ENCODE peak calls at places on chromosomes 16 and 17, in nine cellular contexts. One of them, this sample, is unnamed.

GRCh38 chr17:80866050-80866793 is 125.4 kb upstream of the CHMP6 start:
- DNase-seq in SK-N-SH: peak
- DNase-seq in A549: peak
- DNase-seq in GM12878: peak
- DNase-seq in Panc1: peak
- DNase-seq in GM23338: peak
- DNase-seq in HepG2: peak
- DNase-seq in HL-60: peak
- DNase-seq in K562: peak
- DNase-seq in this sample: peak

GRCh38 chr16:87929986-87930385 is 6.3 kb downstream of the CA5A start:
- DNase-seq in GM23338: no peak
- DNase-seq in HL-60: no peak
- DNase-seq in Panc1: no peak
- DNase-seq in GM12878: no peak
- DNase-seq in A549: no peak
- DNase-seq in SK-N-SH: no peak
- DNase-seq in K562: no peak
- DNase-seq in HepG2: no peak
- DNase-seq in this sample: no peak

GRCh38 chr17:68288804-68289203 is 2.1 kb downstream of the SLC16A6 start:
- DNase-seq in GM23338: peak
- DNase-seq in HepG2: no peak
- DNase-seq in Panc1: no peak
- DNase-seq in HL-60: peak
- DNase-seq in K562: peak
- DNase-seq in GM12878: no peak
- DNase-seq in A549: no peak
- DNase-seq in SK-N-SH: no peak
- DNase-seq in this sample: no peak

GRCh38 chr17:56110463-56111138 is 42.7 kb upstream of the ANKFN1 start:
- DNase-seq in K562: no peak
- DNase-seq in A549: no peak
- DNase-seq in SK-N-SH: no peak
- DNase-seq in GM12878: no peak
- DNase-seq in HepG2: no peak
- DNase-seq in Panc1: no peak
- DNase-seq in GM23338: no peak
- DNase-seq in HL-60: no peak
- DNase-seq in this sample: no peak

GRCh38 chr16:87534030-87534653 is 41.3 kb upstream of the ZCCHC14 start:
- DNase-seq in A549: no peak
- DNase-seq in K562: no peak
- DNase-seq in GM23338: no peak
- DNase-seq in SK-N-SH: no peak
- DNase-seq in Panc1: no peak
- DNase-seq in HepG2: no peak
- DNase-seq in HL-60: no peak
- DNase-seq in GM12878: no peak
- DNase-seq in this sample: no peak

GRCh38 chr17:33292184-33292980 is 713 bp downstream of the ASIC2 start:
- DNase-seq in Panc1: no peak
- DNase-seq in GM12878: no peak
- DNase-seq in HL-60: no peak
- DNase-seq in A549: peak
- DNase-seq in SK-N-SH: peak
- DNase-seq in K562: peak
- DNase-seq in GM23338: peak
- DNase-seq in HepG2: no peak
- DNase-seq in this sample: no peak

GRCh38 chr16:12214509-12214908 is 238.0 kb downstream of the SNX29 start:
- DNase-seq in A549: no peak
- DNase-seq in GM23338: peak
- DNase-seq in GM12878: no peak
- DNase-seq in K562: no peak
- DNase-seq in HepG2: no peak
- DNase-seq in HL-60: no peak
- DNase-seq in SK-N-SH: no peak
- DNase-seq in Panc1: no peak
- DNase-seq in this sample: no peak

GRCh38 chr17:81169870-81170309 is 3.9 kb upstream of the AATK start:
- DNase-seq in GM23338: no peak
- DNase-seq in K562: no peak
- DNase-seq in A549: no peak
- DNase-seq in HepG2: no peak
- DNase-seq in GM12878: no peak
- DNase-seq in SK-N-SH: no peak
- DNase-seq in Panc1: no peak
- DNase-seq in HL-60: no peak
- DNase-seq in this sample: no peak

GRCh38 chr17:4420692-4421131 is 13.0 kb upstream of the SPNS3 start:
- DNase-seq in GM23338: peak
- DNase-seq in HepG2: peak
- DNase-seq in SK-N-SH: peak
- DNase-seq in A549: peak
- DNase-seq in Panc1: peak
- DNase-seq in K562: peak
- DNase-seq in HL-60: no peak
- DNase-seq in GM12878: peak
- DNase-seq in this sample: peak

GRCh38 chr16:14050297-14051027 is 20.7 kb upstream of the MRTFB start:
- DNase-seq in Panc1: no peak
- DNase-seq in K562: no peak
- DNase-seq in GM12878: no peak
- DNase-seq in A549: peak
- DNase-seq in HL-60: no peak
- DNase-seq in HepG2: no peak
- DNase-seq in SK-N-SH: no peak
- DNase-seq in GM23338: peak
- DNase-seq in this sample: no peak

GRCh38 chr16:85037050-85037410 is 9.4 kb downstream of the KIAA0513 start:
- DNase-seq in HepG2: no peak
- DNase-seq in Panc1: peak
- DNase-seq in SK-N-SH: no peak
- DNase-seq in A549: no peak
- DNase-seq in GM12878: no peak
- DNase-seq in HL-60: no peak
- DNase-seq in K562: no peak
- DNase-seq in GM23338: no peak
- DNase-seq in this sample: peak

GRCh38 chr16:29985271-29985811 is 10.1 kb downstream of the HIRIP3 start:
- DNase-seq in A549: no peak
- DNase-seq in SK-N-SH: no peak
- DNase-seq in K562: no peak
- DNase-seq in Panc1: no peak
- DNase-seq in GM23338: no peak
- DNase-seq in GM12878: no peak
- DNase-seq in HepG2: no peak
- DNase-seq in HL-60: no peak
- DNase-seq in this sample: no peak

GRCh38 chr16:29984764-29985147 is 10.7 kb downstream of the HIRIP3 start:
- DNase-seq in SK-N-SH: no peak
- DNase-seq in HepG2: no peak
- DNase-seq in K562: no peak
- DNase-seq in Panc1: no peak
- DNase-seq in HL-60: no peak
- DNase-seq in A549: no peak
- DNase-seq in GM12878: no peak
- DNase-seq in GM23338: no peak
- DNase-seq in this sample: no peak

GRCh38 chr16:29986931-29987330 is 8.5 kb downstream of the HIRIP3 start:
- DNase-seq in A549: no peak
- DNase-seq in HepG2: no peak
- DNase-seq in HL-60: no peak
- DNase-seq in Panc1: no peak
- DNase-seq in K562: no peak
- DNase-seq in GM12878: no peak
- DNase-seq in SK-N-SH: no peak
- DNase-seq in GM23338: no peak
- DNase-seq in this sample: no peak

GRCh38 chr16:29987371-29988085 is 7.9 kb downstream of the HIRIP3 start:
- DNase-seq in GM12878: no peak
- DNase-seq in A549: no peak
- DNase-seq in SK-N-SH: no peak
- DNase-seq in HL-60: no peak
- DNase-seq in K562: no peak
- DNase-seq in Panc1: no peak
- DNase-seq in GM23338: no peak
- DNase-seq in HepG2: no peak
- DNase-seq in this sample: no peak

DNA sequence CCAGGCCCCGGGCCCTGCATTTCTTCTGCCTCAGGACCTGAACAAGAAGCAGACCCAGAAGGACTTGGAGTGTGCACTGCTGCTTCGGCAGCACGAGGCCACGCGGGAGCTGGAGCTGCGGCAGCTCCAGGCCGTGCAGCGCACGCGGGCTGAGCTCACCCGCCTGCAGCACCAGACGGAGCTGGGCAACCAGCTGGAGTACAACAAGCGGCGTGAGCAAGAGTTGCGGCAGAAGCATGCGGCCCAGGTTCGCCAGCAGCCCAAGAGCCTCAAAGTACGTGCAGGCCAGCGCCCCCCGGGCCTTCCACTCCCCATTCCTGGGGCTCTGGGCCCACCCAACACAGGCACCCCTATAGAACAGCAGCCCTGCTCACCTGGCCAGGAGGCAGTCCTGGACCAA is 9.2 kb downstream of the HIRIP3 start:
- DNase-seq in HL-60: no peak
- DNase-seq in GM12878: no peak
- DNase-seq in Panc1: no peak
- DNase-seq in HepG2: no peak
- DNase-seq in A549: no peak
- DNase-seq in K562: no peak
- DNase-seq in GM23338: no peak
- DNase-seq in SK-N-SH: no peak
- DNase-seq in this sample: no peak
- TF ChIP-seq REST in HL-60: no peak
- TF ChIP-seq REST in GM12878: no peak
- TF ChIP-seq REST in Panc1: no peak
- TF ChIP-seq REST in HepG2: no peak
- TF ChIP-seq REST in A549: no peak
- TF ChIP-seq REST in K562: no peak
- TF ChIP-seq REST in GM23338: no peak
- TF ChIP-seq REST in SK-N-SH: no peak
- TF ChIP-seq REST in this sample: no peak

DNA sequence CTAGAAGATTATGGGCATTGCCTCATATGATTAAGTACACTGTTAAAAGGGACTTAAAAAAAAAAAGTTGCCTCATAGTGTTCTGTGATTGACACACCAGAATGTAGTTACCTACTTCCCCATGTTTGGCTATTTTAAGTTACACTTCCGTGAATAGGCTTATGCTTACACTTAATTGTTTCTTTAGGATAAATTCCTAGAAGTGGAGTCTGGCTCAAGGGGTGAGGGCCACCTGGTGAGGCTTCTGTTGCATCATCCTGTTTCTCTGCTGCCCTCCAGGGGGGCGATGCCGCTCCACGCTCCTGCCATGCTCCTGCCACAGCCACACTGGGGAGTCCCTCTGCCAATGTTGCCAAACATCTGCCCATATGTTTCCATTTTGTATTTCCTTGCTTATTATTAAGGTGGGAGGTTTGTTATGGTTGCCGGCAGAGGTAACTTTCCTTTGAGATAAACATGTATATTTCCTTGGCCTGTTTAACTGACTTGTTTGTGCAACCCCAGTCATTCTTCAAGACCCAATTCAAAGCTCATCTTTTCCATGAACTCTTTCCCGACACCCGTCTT is 73.1 kb downstream of the KSR1 start:
- DNase-seq in HepG2: no peak
- DNase-seq in Panc1: no peak
- DNase-seq in K562: peak
- DNase-seq in HL-60: peak
- DNase-seq in GM12878: no peak
- DNase-seq in SK-N-SH: peak
- DNase-seq in GM23338: no peak
- DNase-seq in A549: no peak
- DNase-seq in this sample: no peak
- TF ChIP-seq REST in HepG2: no peak
- TF ChIP-seq REST in Panc1: no peak
- TF ChIP-seq REST in K562: no peak
- TF ChIP-seq REST in HL-60: no peak
- TF ChIP-seq REST in GM12878: no peak
- TF ChIP-seq REST in SK-N-SH: no peak
- TF ChIP-seq REST in GM23338: no peak
- TF ChIP-seq REST in A549: no peak
- TF ChIP-seq REST in this sample: no peak

DNA sequence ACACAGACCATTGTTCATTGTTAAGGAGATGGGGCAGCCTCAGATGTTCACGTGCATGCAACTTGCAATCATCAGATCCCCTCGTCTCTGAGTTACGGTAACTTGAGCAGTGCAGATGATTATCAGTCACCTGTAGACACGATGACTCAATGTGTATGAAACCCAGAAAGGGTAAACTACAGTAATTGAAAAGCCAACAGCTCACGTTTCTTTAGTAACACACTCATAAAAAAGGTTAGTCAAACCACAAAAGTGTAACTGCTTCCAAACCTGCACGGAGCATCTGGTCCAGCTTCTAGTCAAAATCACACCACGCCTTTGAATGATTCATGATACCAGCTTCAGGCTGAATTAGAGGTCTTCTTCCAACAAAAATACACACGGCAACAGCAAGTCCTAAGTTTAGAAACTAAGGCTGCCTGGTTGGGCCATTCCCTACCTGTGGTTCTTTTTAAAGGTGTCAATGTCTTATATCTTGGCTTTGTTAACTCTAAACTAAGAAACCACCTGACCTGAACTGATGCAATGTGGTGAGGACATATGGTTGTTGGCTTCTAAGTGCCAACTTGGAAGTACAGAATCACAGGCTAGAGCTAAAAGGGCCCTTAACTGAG is 32.3 kb downstream of the GRB7 start:
- DNase-seq in SK-N-SH: no peak
- DNase-seq in GM12878: peak
- DNase-seq in K562: no peak
- DNase-seq in A549: no peak
- DNase-seq in GM23338: no peak
- DNase-seq in HL-60: no peak
- DNase-seq in Panc1: peak
- DNase-seq in HepG2: peak
- DNase-seq in this sample: peak
- TF ChIP-seq REST in SK-N-SH: no peak
- TF ChIP-seq REST in GM12878: no peak
- TF ChIP-seq REST in K562: no peak
- TF ChIP-seq REST in A549: no peak
- TF ChIP-seq REST in GM23338: no peak
- TF ChIP-seq REST in HL-60: no peak
- TF ChIP-seq REST in Panc1: no peak
- TF ChIP-seq REST in HepG2: no peak
- TF ChIP-seq REST in this sample: no peak

DNA sequence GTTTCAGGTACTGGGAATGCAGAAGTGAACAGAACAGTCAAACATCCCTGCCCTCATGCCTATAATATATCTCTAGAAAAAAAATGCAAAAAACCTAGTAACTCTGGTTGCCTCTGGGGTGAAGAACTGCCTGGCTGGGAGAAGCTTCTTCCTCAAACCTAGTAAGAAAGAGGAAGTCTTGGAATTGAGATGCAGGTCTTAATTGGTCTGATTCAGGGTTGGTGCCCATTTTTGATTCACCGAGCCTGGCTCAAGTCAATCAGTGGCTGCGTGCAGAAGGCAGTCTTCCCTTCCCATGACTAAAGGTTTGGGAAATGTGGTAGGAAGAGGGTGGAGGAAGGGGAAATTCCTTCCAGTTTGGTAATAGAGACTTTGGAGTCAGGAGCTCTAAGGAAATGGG is 22.4 kb downstream of the CDRT15 start:
- DNase-seq in A549: no peak
- DNase-seq in SK-N-SH: no peak
- DNase-seq in GM23338: no peak
- DNase-seq in HepG2: no peak
- DNase-seq in Panc1: no peak
- DNase-seq in HL-60: no peak
- DNase-seq in K562: no peak
- DNase-seq in GM12878: no peak
- DNase-seq in this sample: no peak
- TF ChIP-seq REST in A549: no peak
- TF ChIP-seq REST in SK-N-SH: no peak
- TF ChIP-seq REST in GM23338: no peak
- TF ChIP-seq REST in HepG2: no peak
- TF ChIP-seq REST in Panc1: no peak
- TF ChIP-seq REST in HL-60: no peak
- TF ChIP-seq REST in K562: no peak
- TF ChIP-seq REST in GM12878: no peak
- TF ChIP-seq REST in this sample: no peak

This sample was measured in HCT116.